ENCODE peak calls at places on chromosome 1, in six cellular contexts. L is epithelial cell of proximal tubule; A is GM23248; J is C1 segment of cervical spinal cord; Z is activated naive CD4-positive, alpha-beta T cell treated with Interleukin-2 at 50 U/mL for 16 hours; B is GM12892. I is an unnamed sample.

GRCh38 chr1:10431065-10431730 is 965 bp downstream of the CENPS start:
- DNase-seq in L (no peak), A (peak), J (no peak), Z (no peak), B (no peak), I (peak)

GRCh38 chr1:201220388-201220715 is 29.7 kb downstream of the IGFN1 start:
- DNase-seq in L (no peak), A (no peak), J (no peak), Z (no peak), B (no peak), I (no peak)

GRCh38 chr1:184424171-184424570 is 37.3 kb downstream of the C1orf21 start:
- DNase-seq in L (no peak), A (no peak), J (no peak), Z (no peak), B (no peak), I (no peak)

GRCh38 chr1:150562384-150563339 is 13.5 kb downstream of the ADAMTSL4 start:
- DNase-seq in L (no peak), A (no peak), J (no peak), Z (peak), B (peak), I (peak)

GRCh38 chr1:13832100-13832499 is 132.1 kb downstream of the PRDM2 start:
- DNase-seq in L (no peak), A (no peak), J (no peak), Z (no peak), B (no peak), I (no peak)

GRCh38 chr1:170145061-170145460 is 698 bp upstream of the NTMT2 start:
- DNase-seq in L (no peak), A (no peak), J (no peak), Z (no peak), B (no peak), I (no peak)

GRCh38 chr1:63593887-63594617 is 841 bp downstream of the PGM1 start:
- DNase-seq in L (no peak), A (peak), J (peak), Z (peak), B (peak), I (peak)

GRCh38 chr1:95407146-95407863 is 173.3 kb downstream of the RWDD3 start:
- DNase-seq in L (no peak), A (peak), J (peak), Z (no peak), B (no peak), I (no peak)

GRCh38 chr1:28122183-28122582 is 33.8 kb upstream of the EYA3 start:
- DNase-seq in L (no peak), A (peak), J (no peak), Z (no peak), B (no peak), I (no peak)

GRCh38 chr1:185534806-185535205 is 199.4 kb upstream of the HMCN1 start:
- DNase-seq in L (no peak), A (no peak), J (no peak), Z (no peak), B (no peak), I (no peak)

GRCh38 chr1:6134206-6134605 is 45.9 kb downstream of the CHD5 start:
- DNase-seq in L (no peak), A (no peak), J (no peak), Z (no peak), B (no peak), I (no peak)

GRCh38 chr1:173867141-173867752 is 542 bp downstream of the GAS5 start:
- DNase-seq in L (no peak), A (no peak), J (no peak), Z (peak), B (no peak), I (no peak)

GRCh38 chr1:177328251-177328650 is 157.5 kb downstream of the BRINP2 start:
- DNase-seq in L (no peak), A (peak), J (no peak), Z (no peak), B (no peak), I (no peak)

GRCh38 chr1:201540846-201541735 is 2.2 kb downstream of the NAV1 start:
- DNase-seq in L (no peak), A (no peak), J (no peak), Z (no peak), B (no peak), I (no peak)

GRCh38 chr1:15738416-15739113 is 2.5 kb downstream of the SLC25A34 start:
- DNase-seq in L (no peak), A (no peak), J (no peak), Z (no peak), B (no peak), I (no peak)

GRCh38 chr1:29197590-29197924 is 15.9 kb upstream of the SRSF4 start:
- DNase-seq in L (no peak), A (peak), J (no peak), Z (peak), B (peak), I (peak)

GRCh38 chr1:119542492-119542946 is 35.5 kb downstream of the HSD3B1 start:
- DNase-seq in L (no peak), A (peak), J (no peak), Z (no peak), B (no peak), I (no peak)

GRCh38 chr1:165942062-165942461 is 114.6 kb downstream of the UCK2 start:
- DNase-seq in L (no peak), A (no peak), J (no peak), Z (no peak), B (no peak), I (no peak)

GRCh38 chr1:32333251-32333963 is 2.6 kb downstream of the MARCKSL1 start:
- DNase-seq in L (no peak), A (no peak), J (no peak), Z (no peak), B (no peak), I (no peak)

GRCh38 chr1:17108360-17108759 is 10.9 kb downstream of the PADI2 start:
- DNase-seq in L (no peak), A (no peak), J (no peak), Z (no peak), B (no peak), I (no peak)

GRCh38 chr1:111571987-111572386 is 47.6 kb upstream of the RAP1A start:
- DNase-seq in L (no peak), A (peak), J (no peak), Z (no peak), B (no peak), I (no peak)

GRCh38 chr1:55129194-55129728 is 85.9 kb downstream of the USP24 start:
- DNase-seq in L (no peak), A (peak), J (no peak), Z (no peak), B (no peak), I (no peak)

GRCh38 chr1:62725981-62726588 is 37.9 kb upstream of the DOCK7 start:
- DNase-seq in L (no peak), A (peak), J (no peak), Z (no peak), B (no peak), I (no peak)

GRCh38 chr1:72485786-72486185 is 203.4 kb upstream of the NEGR1 start:
- DNase-seq in L (no peak), A (no peak), J (no peak), Z (no peak), B (no peak), I (no peak)

GRCh38 chr1:186076006-186076405 is 299.0 kb downstream of the TPR start:
- DNase-seq in L (no peak), A (no peak), J (no peak), Z (no peak), B (no peak), I (no peak)

I was measured in activated CD4-positive, alpha-beta T cell treated with anti-CD3 and anti-CD28 coated beads for 36 hours.